ENCODE peak calls at places on chromosomes 1 and 21, in five cellular contexts. F is stimulated activated CD4-positive, alpha-beta T cell treated with anti-CD3 and anti-CD28 coated beads, TNF-alpha, amount 100 ng/mL, for 1 hour; Z is anterior cingulate cortex; P is ovary; G is A172. T is an unnamed sample.
A peak's percentile ranks its signal among the peaks of the same experiment; 100 is the strongest.

GRCh38 chr1:8651236-8651890 is 166.1 kb downstream of the RERE start:
- DNase-seq in F (no peak), Z (no peak), P (no peak), G (no peak), T (no peak)

GRCh38 chr1:7584157-7584556 is 186.9 kb upstream of the VAMP3 start:
- DNase-seq in F (no peak), Z (no peak), P (no peak), G (no peak), T (no peak)

GRCh38 chr21:26845066-26845749 is at the start of gene ADAMTS1:
- DNase-seq in F (no peak), Z (peak; percentile 94), P (peak; percentile 99), G (peak; percentile 51), T (no peak)

GRCh38 chr21:34687065-34687464 is 18.3 kb downstream of the CLIC6 start:
- DNase-seq in F (no peak), Z (no peak), P (no peak), G (no peak), T (no peak)

GRCh38 chr21:45420061-45420521 is 15.1 kb downstream of the COL18A1 start:
- DNase-seq in F (no peak), Z (no peak), P (peak; percentile 37), G (no peak), T (no peak)

GRCh38 chr1:17646444-17647287 is 107.2 kb downstream of the ARHGEF10L start:
- DNase-seq in F (no peak), Z (no peak), P (no peak), G (no peak), T (no peak)

GRCh38 chr1:17125756-17126237 is 6.5 kb upstream of the PADI2 start:
- DNase-seq in F (peak; percentile 87), Z (peak; percentile 78), P (peak; percentile 89), G (peak; percentile 63), T (peak; percentile 44)

GRCh38 chr1:212149566-212149965 is 114.0 kb downstream of the DTL start:
- DNase-seq in F (no peak), Z (no peak), P (no peak), G (no peak), T (no peak)

GRCh38 chr1:21175670-21176581 is 771 bp downstream of the EIF4G3 start:
- DNase-seq in F (peak; percentile 29), Z (peak; percentile 54), P (peak; percentile 41), G (no peak), T (no peak)

GRCh38 chr1:27360159-27361043 is 6.4 kb downstream of the MAP3K6 start:
- DNase-seq in F (peak; percentile 29), Z (no peak), P (no peak), G (no peak), T (no peak)

GRCh38 chr1:8871965-8872399 is 6.5 kb downstream of the ENO1 start:
- DNase-seq in F (no peak), Z (no peak), P (no peak), G (no peak), T (no peak)

GRCh38 chr1:85244271-85245053 is 15.0 kb downstream of the C1orf52 start:
- DNase-seq in F (no peak), Z (no peak), P (no peak), G (peak; percentile 14), T (peak; percentile 93)

GRCh38 chr1:12436345-12436658 is 181.7 kb downstream of the DHRS3 start:
- DNase-seq in F (no peak), Z (no peak), P (no peak), G (no peak), T (no peak)

GRCh38 chr1:93016171-93016570 is 54.9 kb upstream of the DIPK1A start:
- DNase-seq in F (no peak), Z (no peak), P (no peak), G (no peak), T (no peak)

GRCh38 chr21:42678618-42679295 is 25.3 kb downstream of the PDE9A start:
- DNase-seq in F (no peak), Z (no peak), P (no peak), G (no peak), T (no peak)

GRCh38 chr1:44566281-44567046 is 107.8 kb downstream of the TMEM53 start:
- DNase-seq in F (no peak), Z (no peak), P (no peak), G (no peak), T (no peak)

GRCh38 chr21:36860736-36861594 is 105.5 kb downstream of the HLCS start:
- DNase-seq in F (no peak), Z (no peak), P (no peak), G (peak; percentile 94), T (no peak)

GRCh38 chr1:174800221-174800791 is 199.4 kb upstream of the CACYBP start:
- DNase-seq in F (no peak), Z (peak; percentile 50), P (peak; percentile 33), G (no peak), T (no peak)

GRCh38 chr1:25617626-25618432 is 1.2 kb downstream of the MAN1C1 start:
- DNase-seq in F (no peak), Z (no peak), P (peak; percentile 51), G (no peak), T (no peak)

GRCh38 chr1:2163205-2163604 is 31.4 kb downstream of the FAAP20 start:
- DNase-seq in F (no peak), Z (no peak), P (no peak), G (no peak), T (no peak)

GRCh38 chr1:70140343-70140742 is 65.0 kb downstream of the LRRC40 start:
- DNase-seq in F (no peak), Z (no peak), P (peak; percentile 24), G (no peak), T (no peak)

GRCh38 chr1:40717960-40718359 is 26.5 kb downstream of the NFYC start:
- DNase-seq in F (no peak), Z (no peak), P (no peak), G (no peak), T (no peak)

GRCh38 chr1:185734929-185735666 is 907 bp downstream of the HMCN1 start:
- DNase-seq in F (no peak), Z (no peak), P (no peak), G (no peak), T (no peak)

GRCh38 chr1:244449936-244450508 is 1.7 kb downstream of the ADSS2 start:
- DNase-seq in F (no peak), Z (no peak), P (no peak), G (no peak), T (no peak)

GRCh38 chr1:36735939-36736730 is 253.4 kb upstream of the CSF3R start:
- DNase-seq in F (no peak), Z (no peak), P (no peak), G (no peak), T (no peak)

T was measured in HFF-Myc.